ENCODE peak calls at places on chromosomes 13 and 19, in four cellular contexts. W is kidney, J is WTC11, B is HFF-Myc. L is an unnamed sample.

GRCh38 chr13:93307166-93307565 is 80.6 kb downstream of the GPC6 start:
- DNase-seq in W (no peak), J (no peak), B (no peak), L (no peak)

GRCh38 chr13:78881746-78882145 is 222.8 kb upstream of the OBI1 start:
- DNase-seq in W (no peak), J (no peak), B (no peak), L (no peak)

GRCh38 chr13:113906566-113906965 is 42.7 kb upstream of the GAS6 start:
- DNase-seq in W (no peak), J (no peak), B (no peak), L (no peak)

GRCh38 chr13:102983496-102983895 is 82.7 kb downstream of the SLC10A2 start:
- DNase-seq in W (no peak), J (no peak), B (peak), L (no peak)

GRCh38 chr19:13938361-13939027 is at the start of gene PODNL1:
- DNase-seq in W (peak), J (no peak), B (peak), L (no peak)

GRCh38 chr19:16019691-16020448 is 56.4 kb upstream of the TPM4 start:
- DNase-seq in W (no peak), J (no peak), B (no peak), L (peak)

GRCh38 chr19:401836-402535 is 7.0 kb downstream of the C2CD4C start:
- DNase-seq in W (peak), J (no peak), B (no peak), L (peak)

GRCh38 chr13:60019119-60019993 is 144.4 kb downstream of the DIAPH3 start:
- DNase-seq in W (no peak), J (no peak), B (no peak), L (no peak)

GRCh38 chr13:66427330-66427990 is 802.7 kb downstream of the PCDH9 start:
- DNase-seq in W (no peak), J (no peak), B (no peak), L (no peak)

GRCh38 chr13:20397896-20398295 is 127.8 kb downstream of the CRYL1 start:
- DNase-seq in W (no peak), J (no peak), B (no peak), L (no peak)

GRCh38 chr13:39451860-39452301 is 151.1 kb downstream of the LHFPL6 start:
- DNase-seq in W (no peak), J (no peak), B (no peak), L (no peak)

GRCh38 chr19:18126097-18126496 is 26.9 kb upstream of the PIK3R2 start:
- DNase-seq in W (no peak), J (no peak), B (no peak), L (no peak)

GRCh38 chr19:18128044-18128443 is 24.9 kb upstream of the PIK3R2 start:
- DNase-seq in W (no peak), J (no peak), B (no peak), L (no peak)

GRCh38 chr19:18131841-18132596 is 20.9 kb upstream of the PIK3R2 start:
- DNase-seq in W (no peak), J (peak), B (no peak), L (no peak)

GRCh38 chr19:18130523-18131242 is 22.3 kb upstream of the PIK3R2 start:
- DNase-seq in W (no peak), J (no peak), B (no peak), L (no peak)

GRCh38 chr19:18128805-18129204 is 24.2 kb upstream of the PIK3R2 start:
- DNase-seq in W (no peak), J (no peak), B (no peak), L (no peak)
- TF ChIP-seq CTCF in W (no peak), J (no peak), B (no peak), L (no peak)

GRCh38 chr13:52450793-52451116 is 321 bp upstream of the VPS36 start:
- DNase-seq in W (no peak), J (no peak), B (no peak), L (no peak)
- TF ChIP-seq CTCF in W (no peak), J (peak), B (no peak), L (no peak)

DNA sequence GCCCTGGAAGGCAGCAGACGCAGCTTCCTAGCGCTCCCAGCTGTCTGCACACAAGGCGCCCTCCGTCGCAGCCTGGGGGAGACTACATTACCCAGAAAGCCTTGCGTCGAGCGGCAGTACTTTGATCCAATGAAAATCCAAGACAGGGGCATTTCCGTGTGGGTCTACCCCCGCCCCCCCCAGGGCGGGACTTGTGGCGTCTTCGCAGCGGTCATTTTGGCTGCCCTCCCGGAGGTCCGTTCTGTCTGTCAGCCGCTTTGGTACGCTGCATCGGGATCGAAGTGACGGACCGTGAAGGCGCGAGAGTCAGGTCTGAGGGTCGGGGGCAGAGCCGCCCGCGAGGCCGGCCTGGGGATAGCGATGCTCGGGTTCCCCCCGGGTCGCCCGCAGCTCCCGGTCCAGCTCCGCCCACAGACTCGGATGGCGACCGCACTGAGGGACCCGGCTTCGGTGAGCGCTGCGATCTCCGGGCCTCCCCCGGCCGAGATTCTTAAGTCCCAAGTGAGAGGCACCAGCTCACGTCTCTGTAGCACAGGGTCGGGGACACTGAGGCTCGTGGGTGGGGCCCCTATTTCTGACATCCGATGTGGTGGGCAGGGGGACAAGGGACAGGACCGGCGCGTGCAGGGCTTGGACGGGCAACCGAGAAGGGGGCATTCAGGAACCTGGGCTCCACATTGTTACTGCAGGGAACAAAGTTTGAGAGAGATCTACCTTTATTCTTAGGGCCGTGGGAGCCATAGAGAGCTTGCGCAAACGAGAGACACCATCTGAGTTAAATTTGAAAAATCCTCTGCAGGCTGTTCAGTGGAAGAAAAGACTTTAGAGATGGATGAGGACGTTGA is at the start of gene ZNF211:
- DNase-seq in W (peak), J (peak), B (peak), L (peak)
- TF ChIP-seq CTCF in W (no peak), J (no peak), B (no peak), L (peak)

GRCh38 chr19:3851254-3852176 is 17.3 kb downstream of the ZFR2 start:
- DNase-seq in W (no peak), J (no peak), B (no peak), L (no peak)

GRCh38 chr19:3852177-3852511 is 16.7 kb downstream of the ZFR2 start:
- DNase-seq in W (no peak), J (no peak), B (no peak), L (no peak)

GRCh38 chr19:3849787-3850186 is 19.1 kb downstream of the ZFR2 start:
- DNase-seq in W (no peak), J (no peak), B (no peak), L (no peak)

GRCh38 chr19:3850320-3850972 is 18.4 kb downstream of the ZFR2 start:
- DNase-seq in W (no peak), J (no peak), B (no peak), L (no peak)

DNA sequence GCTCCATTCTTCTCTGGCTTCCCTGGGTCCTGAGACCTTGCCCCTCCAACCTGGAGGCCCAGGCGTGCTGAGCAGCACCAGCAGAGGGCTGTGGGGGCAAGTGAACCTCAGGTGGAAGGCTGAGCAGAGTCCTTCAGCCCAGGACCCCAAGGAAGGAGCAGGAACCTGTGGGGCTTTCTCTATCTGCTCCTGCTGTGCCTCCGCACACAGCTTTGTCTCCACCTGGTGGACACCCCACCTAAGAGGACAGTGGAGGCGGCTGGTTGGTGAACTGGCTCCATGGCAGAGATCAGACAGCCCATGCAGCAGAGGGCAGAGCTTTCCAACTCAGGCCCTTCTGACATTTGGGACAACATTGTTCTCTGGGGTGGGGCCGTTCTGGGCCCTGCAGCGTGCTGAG is 19.7 kb downstream of the ZFR2 start:
- DNase-seq in W (no peak), J (peak), B (no peak), L (no peak)
- TF ChIP-seq CTCF in W (peak), J (no peak), B (peak), L (peak)

GRCh38 chr19:40594657-40595077 is 6.5 kb upstream of the LTBP4 start:
- DNase-seq in W (peak), J (no peak), B (no peak), L (no peak)
- TF ChIP-seq CTCF in W (no peak), J (no peak), B (no peak), L (no peak)

DNA sequence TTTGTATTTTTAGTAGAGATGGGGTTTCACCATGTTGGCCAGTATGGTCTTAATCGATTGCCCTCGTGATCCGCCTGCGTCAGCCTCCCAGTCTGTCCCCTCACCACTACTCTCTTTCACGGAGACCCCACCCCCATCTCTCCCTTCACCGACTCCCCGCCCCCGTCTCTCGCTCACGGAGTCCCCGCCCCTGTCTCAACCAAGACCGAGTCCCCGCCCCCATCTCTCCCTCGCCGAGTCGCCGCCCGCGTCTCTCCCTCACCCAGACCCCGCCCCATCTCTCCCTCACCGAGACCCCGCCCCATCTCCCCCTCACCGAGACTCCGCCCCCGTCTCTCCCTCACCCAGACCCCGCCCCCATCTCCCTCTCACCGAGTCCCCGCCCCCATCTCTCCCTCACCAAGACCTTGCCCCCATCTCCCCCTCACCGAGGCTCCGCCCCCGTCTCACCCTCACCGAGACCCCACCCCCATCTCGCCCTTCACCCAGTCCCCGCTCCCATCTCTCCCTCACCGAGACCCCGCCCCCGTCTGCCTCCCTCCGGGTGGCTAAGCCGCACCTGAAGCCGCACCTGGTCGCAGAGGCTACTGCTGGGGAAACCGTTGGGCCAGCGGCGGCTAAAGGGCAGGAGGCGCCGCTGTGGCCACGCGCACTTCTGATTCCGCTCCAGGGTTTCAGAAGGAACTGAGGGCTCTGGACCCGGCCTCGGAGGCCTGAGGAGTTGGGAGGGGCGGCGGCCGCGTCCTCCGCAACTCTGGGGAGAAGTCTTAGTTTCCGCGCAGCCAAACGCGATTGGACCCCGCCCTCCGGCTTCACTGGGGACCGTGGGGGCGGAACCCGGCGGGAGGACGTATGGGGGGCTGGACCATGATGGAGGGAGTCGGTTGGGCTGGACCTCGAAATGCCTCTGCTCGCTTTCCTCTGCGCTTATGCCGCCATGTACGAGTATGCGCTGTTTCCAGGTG is 17.1 kb upstream of the ZNF846 start:
- DNase-seq in W (peak), J (peak), B (peak), L (peak)
- TF ChIP-seq CTCF in W (no peak), J (no peak), B (no peak), L (no peak)

GRCh38 chr19:48739835-48740704 is at the start of gene RASIP1:
- DNase-seq in W (peak), J (no peak), B (no peak), L (no peak)

GRCh38 chr19:48737360-48737998 is 2.9 kb downstream of the RASIP1 start:
- DNase-seq in W (no peak), J (peak), B (no peak), L (no peak)

GRCh38 chr19:48739400-48739825 is 997 bp downstream of the RASIP1 start:
- DNase-seq in W (no peak), J (no peak), B (no peak), L (no peak)

GRCh38 chr19:48740705-48741030 is 258 bp upstream of the RASIP1 start:
- DNase-seq in W (no peak), J (no peak), B (no peak), L (no peak)

DNA sequence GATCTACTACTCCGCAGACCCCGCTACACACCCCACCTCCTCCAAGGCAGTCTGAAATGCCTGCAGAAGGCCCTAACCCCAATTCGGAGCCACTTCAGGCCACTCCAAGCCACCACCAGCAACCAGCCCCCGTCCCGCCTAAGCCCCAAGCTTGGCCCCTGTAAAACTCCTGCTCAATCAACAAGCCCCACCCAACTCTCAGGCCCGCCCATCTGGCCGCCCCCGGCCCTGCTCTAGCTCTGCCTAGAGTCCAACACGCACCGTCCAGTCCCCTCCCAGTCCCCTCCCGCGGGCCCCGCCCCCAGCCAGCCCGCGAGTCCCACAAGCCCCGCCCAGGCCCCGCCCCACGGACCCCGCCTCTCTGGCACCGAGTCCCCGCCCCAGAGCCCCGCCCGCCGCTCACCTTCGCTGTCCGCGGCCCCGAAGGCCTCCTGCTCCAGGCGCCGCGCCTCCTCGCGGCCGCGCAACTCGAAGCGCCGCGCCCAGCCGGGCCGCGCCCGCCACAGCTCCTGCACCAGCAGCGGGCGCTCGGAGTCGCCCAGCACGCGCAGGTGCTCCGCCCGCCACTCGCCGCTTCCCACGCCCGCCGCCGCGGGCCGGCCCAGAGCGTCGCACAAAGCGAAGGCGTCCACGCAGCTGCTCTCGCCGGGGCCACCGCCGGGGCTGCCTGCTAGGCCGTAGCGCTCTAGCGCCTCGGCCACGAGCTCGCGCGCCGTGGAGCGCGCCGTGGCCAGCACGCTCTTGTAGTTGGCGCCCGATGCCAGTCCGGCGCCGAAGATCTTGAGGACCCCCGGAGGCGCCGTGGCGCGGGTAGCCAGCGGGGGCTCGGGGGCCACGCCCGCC is 1.6 kb downstream of the RASIP1 start:
- DNase-seq in W (peak), J (peak), B (no peak), L (no peak)
- TF ChIP-seq CTCF in W (peak), J (no peak), B (peak), L (peak)

GRCh38 chr13:25169951-25170553 is 2.0 kb downstream of the AMER2 start:
- DNase-seq in W (peak), J (no peak), B (no peak), L (no peak)

GRCh38 chr13:25171170-25171516 is 945 bp downstream of the AMER2 start:
- DNase-seq in W (no peak), J (no peak), B (no peak), L (no peak)

GRCh38 chr13:25170554-25171107 is 1.5 kb downstream of the AMER2 start:
- DNase-seq in W (no peak), J (peak), B (no peak), L (no peak)

GRCh38 chr13:25172303-25172630 is 179 bp upstream of the AMER2 start:
- DNase-seq in W (no peak), J (no peak), B (no peak), L (no peak)

GRCh38 chr13:25171517-25172302 is at the start of gene AMER2:
- DNase-seq in W (no peak), J (peak), B (no peak), L (no peak)
- TF ChIP-seq CTCF in W (no peak), J (no peak), B (no peak), L (no peak)